ENCODE peak calls at places on chromosome 2, in four cellular contexts. One of them, this sample, is unnamed.

GRCh38 chr2:212548459-212548815 is 9.8 kb upstream of the ERBB4 start:
- DNase-seq in HCEC 1CT: peak; percentile 59
- DNase-seq in brain microvascular endothelial cell: peak; percentile 56
- DNase-seq in left kidney: peak; percentile 77
- DNase-seq in this sample: no peak

GRCh38 chr2:69026026-69026425 is 13.0 kb downstream of the ANTXR1 start:
- DNase-seq in HCEC 1CT: peak; percentile 41
- DNase-seq in brain microvascular endothelial cell: peak; percentile 47
- DNase-seq in left kidney: peak; percentile 14
- DNase-seq in this sample: no peak

GRCh38 chr2:222813177-222813843 is 47.5 kb upstream of the ACSL3 start:
- DNase-seq in HCEC 1CT: peak; percentile 40
- DNase-seq in brain microvascular endothelial cell: no peak
- DNase-seq in left kidney: no peak
- DNase-seq in this sample: no peak

GRCh38 chr2:44362207-44363015 is 664 bp downstream of the CAMKMT start:
- DNase-seq in HCEC 1CT: peak; percentile 57
- DNase-seq in brain microvascular endothelial cell: peak; percentile 45
- DNase-seq in left kidney: peak; percentile 76
- DNase-seq in this sample: peak; percentile 57

GRCh38 chr2:11379558-11379957 is 35.1 kb upstream of the ROCK2 start:
- DNase-seq in HCEC 1CT: no peak
- DNase-seq in brain microvascular endothelial cell: no peak
- DNase-seq in left kidney: no peak
- DNase-seq in this sample: no peak

GRCh38 chr2:174449033-174449432 is 37.8 kb downstream of the GPR155 start:
- DNase-seq in HCEC 1CT: no peak
- DNase-seq in brain microvascular endothelial cell: no peak
- DNase-seq in left kidney: no peak
- DNase-seq in this sample: no peak

GRCh38 chr2:38176619-38177021 is 100.7 kb upstream of the CYP1B1 start:
- DNase-seq in HCEC 1CT: peak; percentile 98
- DNase-seq in brain microvascular endothelial cell: peak; percentile 68
- DNase-seq in left kidney: no peak
- DNase-seq in this sample: no peak

GRCh38 chr2:180314086-180314485 is 307.0 kb upstream of the CWC22 start:
- DNase-seq in HCEC 1CT: no peak
- DNase-seq in brain microvascular endothelial cell: peak; percentile 17
- DNase-seq in left kidney: no peak
- DNase-seq in this sample: no peak

GRCh38 chr2:11550901-11551568 is 17.2 kb downstream of the GREB1 start:
- DNase-seq in HCEC 1CT: no peak
- DNase-seq in brain microvascular endothelial cell: no peak
- DNase-seq in left kidney: no peak
- DNase-seq in this sample: no peak

GRCh38 chr2:203998195-203998804 is 61.7 kb downstream of the ICOS start:
- DNase-seq in HCEC 1CT: no peak
- DNase-seq in brain microvascular endothelial cell: peak; percentile 41
- DNase-seq in left kidney: no peak
- DNase-seq in this sample: no peak

GRCh38 chr2:133718688-133719201 is 150.5 kb upstream of the NCKAP5 start:
- DNase-seq in HCEC 1CT: peak; percentile 76
- DNase-seq in brain microvascular endothelial cell: peak; percentile 89
- DNase-seq in left kidney: peak; percentile 48
- DNase-seq in this sample: no peak

GRCh38 chr2:202545931-202546330 is 88.8 kb upstream of the FAM117B start:
- DNase-seq in HCEC 1CT: no peak
- DNase-seq in brain microvascular endothelial cell: no peak
- DNase-seq in left kidney: no peak
- DNase-seq in this sample: no peak

GRCh38 chr2:72276356-72276755 is 128.7 kb upstream of the CYP26B1 start:
- DNase-seq in HCEC 1CT: no peak
- DNase-seq in brain microvascular endothelial cell: no peak
- DNase-seq in left kidney: no peak
- DNase-seq in this sample: no peak

GRCh38 chr2:118315606-118316005 is 227.3 kb downstream of the INSIG2 start:
- DNase-seq in HCEC 1CT: no peak
- DNase-seq in brain microvascular endothelial cell: no peak
- DNase-seq in left kidney: no peak
- DNase-seq in this sample: no peak

GRCh38 chr2:3282056-3282998 is 95.3 kb downstream of the EIPR1 start:
- DNase-seq in HCEC 1CT: no peak
- DNase-seq in brain microvascular endothelial cell: peak; percentile 11
- DNase-seq in left kidney: peak; percentile 89
- DNase-seq in this sample: no peak

GRCh38 chr2:199979398-199979797 is 24.0 kb downstream of the MAIP1 start:
- DNase-seq in HCEC 1CT: no peak
- DNase-seq in brain microvascular endothelial cell: no peak
- DNase-seq in left kidney: no peak
- DNase-seq in this sample: no peak

GRCh38 chr2:118430510-118431187 is 342.4 kb downstream of the INSIG2 start:
- DNase-seq in HCEC 1CT: no peak
- DNase-seq in brain microvascular endothelial cell: peak; percentile 25
- DNase-seq in left kidney: no peak
- DNase-seq in this sample: no peak

GRCh38 chr2:190677255-190677654 is 28.4 kb downstream of the NAB1 start:
- DNase-seq in HCEC 1CT: no peak
- DNase-seq in brain microvascular endothelial cell: no peak
- DNase-seq in left kidney: no peak
- DNase-seq in this sample: no peak

This sample was measured in naive thymus-derived CD8-positive, alpha-beta T cell.